ENCODE peak calls at places on chromosomes 4 and X, in ten cellular contexts. One of them, this sample, is unnamed.

GRCh38 chrX:134949271-134949670 is 41.5 kb upstream of the SMIM10 start:
- DNase-seq in left lobe of liver: no peak
- DNase-seq in kidney tubule cell: no peak
- DNase-seq in GM10248: no peak
- DNase-seq in tibial artery: no peak
- DNase-seq in ELR: peak; percentile 70
- DNase-seq in CD4-positive, alpha-beta memory T cell: no peak
- DNase-seq in AG10803: no peak
- DNase-seq in T-helper 22 cell: no peak
- DNase-seq in HCEC 1CT: peak; percentile 63
- DNase-seq in this sample: no peak

GRCh38 chrX:138723301-138723700 is 11.8 kb upstream of the FGF13 start:
- DNase-seq in CD4-positive, alpha-beta memory T cell: no peak
- DNase-seq in AG10803: no peak
- DNase-seq in tibial artery: no peak
- DNase-seq in ELR: no peak
- DNase-seq in HCEC 1CT: no peak
- DNase-seq in left lobe of liver: no peak
- DNase-seq in kidney tubule cell: peak; percentile 16
- DNase-seq in GM10248: no peak
- DNase-seq in T-helper 22 cell: no peak
- DNase-seq in this sample: no peak

GRCh38 chrX:80432863-80433262 is 12.6 kb downstream of the TENT5D start:
- DNase-seq in T-helper 22 cell: no peak
- DNase-seq in GM10248: no peak
- DNase-seq in tibial artery: peak; percentile 23
- DNase-seq in kidney tubule cell: peak; percentile 23
- DNase-seq in left lobe of liver: no peak
- DNase-seq in ELR: no peak
- DNase-seq in CD4-positive, alpha-beta memory T cell: no peak
- DNase-seq in AG10803: peak; percentile 1
- DNase-seq in HCEC 1CT: no peak
- DNase-seq in this sample: no peak

GRCh38 chr4:83112678-83113428 is 1.7 kb downstream of the PLAC8 start:
- DNase-seq in AG10803: peak; percentile 52
- DNase-seq in ELR: peak; percentile 95
- DNase-seq in GM10248: no peak
- DNase-seq in tibial artery: no peak
- DNase-seq in T-helper 22 cell: no peak
- DNase-seq in left lobe of liver: no peak
- DNase-seq in CD4-positive, alpha-beta memory T cell: no peak
- DNase-seq in HCEC 1CT: no peak
- DNase-seq in kidney tubule cell: no peak
- DNase-seq in this sample: no peak

GRCh38 chr4:123114915-123115756 is 192.7 kb upstream of the NUDT6 start:
- DNase-seq in AG10803: no peak
- DNase-seq in GM10248: no peak
- DNase-seq in kidney tubule cell: no peak
- DNase-seq in ELR: no peak
- DNase-seq in CD4-positive, alpha-beta memory T cell: no peak
- DNase-seq in tibial artery: no peak
- DNase-seq in T-helper 22 cell: no peak
- DNase-seq in left lobe of liver: no peak
- DNase-seq in HCEC 1CT: no peak
- DNase-seq in this sample: no peak

GRCh38 chr4:40555176-40555900 is 74.3 kb downstream of the RBM47 start:
- DNase-seq in AG10803: no peak
- DNase-seq in T-helper 22 cell: no peak
- DNase-seq in tibial artery: no peak
- DNase-seq in GM10248: no peak
- DNase-seq in CD4-positive, alpha-beta memory T cell: no peak
- DNase-seq in left lobe of liver: no peak
- DNase-seq in kidney tubule cell: no peak
- DNase-seq in ELR: no peak
- DNase-seq in HCEC 1CT: no peak
- DNase-seq in this sample: no peak

GRCh38 chr4:63831590-63831989 is 577.7 kb downstream of the TECRL start:
- DNase-seq in AG10803: no peak
- DNase-seq in HCEC 1CT: no peak
- DNase-seq in ELR: no peak
- DNase-seq in T-helper 22 cell: no peak
- DNase-seq in tibial artery: no peak
- DNase-seq in kidney tubule cell: no peak
- DNase-seq in CD4-positive, alpha-beta memory T cell: no peak
- DNase-seq in GM10248: no peak
- DNase-seq in left lobe of liver: no peak
- DNase-seq in this sample: no peak

GRCh38 chr4:151933122-151933827 is 172.5 kb upstream of the GATB start:
- DNase-seq in GM10248: no peak
- DNase-seq in T-helper 22 cell: no peak
- DNase-seq in CD4-positive, alpha-beta memory T cell: no peak
- DNase-seq in HCEC 1CT: no peak
- DNase-seq in tibial artery: no peak
- DNase-seq in AG10803: no peak
- DNase-seq in left lobe of liver: no peak
- DNase-seq in ELR: no peak
- DNase-seq in kidney tubule cell: no peak
- DNase-seq in this sample: no peak

GRCh38 chrX:131802836-131803626 is 220.1 kb upstream of the STK26 start:
- DNase-seq in tibial artery: no peak
- DNase-seq in HCEC 1CT: no peak
- DNase-seq in CD4-positive, alpha-beta memory T cell: peak; percentile 33
- DNase-seq in ELR: no peak
- DNase-seq in T-helper 22 cell: peak; percentile 63
- DNase-seq in left lobe of liver: no peak
- DNase-seq in kidney tubule cell: peak; percentile 63
- DNase-seq in AG10803: no peak
- DNase-seq in GM10248: peak; percentile 49
- DNase-seq in this sample: no peak

GRCh38 chr4:42515156-42515884 is 118.0 kb downstream of the SHISA3 start:
- DNase-seq in CD4-positive, alpha-beta memory T cell: no peak
- DNase-seq in tibial artery: no peak
- DNase-seq in T-helper 22 cell: no peak
- DNase-seq in HCEC 1CT: no peak
- DNase-seq in ELR: no peak
- DNase-seq in left lobe of liver: no peak
- DNase-seq in GM10248: no peak
- DNase-seq in kidney tubule cell: no peak
- DNase-seq in AG10803: peak; percentile 13
- DNase-seq in this sample: no peak

GRCh38 chrX:44946771-44947170 is 73.8 kb downstream of the KDM6A start:
- DNase-seq in HCEC 1CT: no peak
- DNase-seq in ELR: peak; percentile 15
- DNase-seq in left lobe of liver: no peak
- DNase-seq in tibial artery: no peak
- DNase-seq in T-helper 22 cell: no peak
- DNase-seq in CD4-positive, alpha-beta memory T cell: no peak
- DNase-seq in GM10248: no peak
- DNase-seq in AG10803: no peak
- DNase-seq in kidney tubule cell: peak; percentile 2
- DNase-seq in this sample: no peak

GRCh38 chr4:132859929-132860328 is 289.2 kb upstream of the PCDH10 start:
- DNase-seq in left lobe of liver: no peak
- DNase-seq in GM10248: no peak
- DNase-seq in T-helper 22 cell: no peak
- DNase-seq in kidney tubule cell: no peak
- DNase-seq in tibial artery: no peak
- DNase-seq in CD4-positive, alpha-beta memory T cell: no peak
- DNase-seq in HCEC 1CT: no peak
- DNase-seq in AG10803: no peak
- DNase-seq in ELR: no peak
- DNase-seq in this sample: no peak

GRCh38 chr4:148081745-148082144 is 349.9 kb downstream of the ARHGAP10 start:
- DNase-seq in GM10248: no peak
- DNase-seq in kidney tubule cell: no peak
- DNase-seq in T-helper 22 cell: no peak
- DNase-seq in left lobe of liver: no peak
- DNase-seq in ELR: no peak
- DNase-seq in HCEC 1CT: no peak
- DNase-seq in AG10803: no peak
- DNase-seq in CD4-positive, alpha-beta memory T cell: no peak
- DNase-seq in tibial artery: no peak
- DNase-seq in this sample: no peak

GRCh38 chrX:44585866-44586265 is 43.2 kb upstream of the FUNDC1 start:
- DNase-seq in AG10803: no peak
- DNase-seq in CD4-positive, alpha-beta memory T cell: no peak
- DNase-seq in kidney tubule cell: no peak
- DNase-seq in HCEC 1CT: no peak
- DNase-seq in GM10248: no peak
- DNase-seq in T-helper 22 cell: no peak
- DNase-seq in ELR: no peak
- DNase-seq in tibial artery: no peak
- DNase-seq in left lobe of liver: no peak
- DNase-seq in this sample: no peak

GRCh38 chrX:22085969-22086368 is 53.8 kb downstream of the PHEX start:
- DNase-seq in kidney tubule cell: no peak
- DNase-seq in left lobe of liver: no peak
- DNase-seq in tibial artery: no peak
- DNase-seq in GM10248: no peak
- DNase-seq in HCEC 1CT: no peak
- DNase-seq in AG10803: no peak
- DNase-seq in ELR: no peak
- DNase-seq in CD4-positive, alpha-beta memory T cell: no peak
- DNase-seq in T-helper 22 cell: no peak
- DNase-seq in this sample: no peak

GRCh38 chrX:57752866-57753265 is 72.8 kb upstream of the NLRP2B start:
- DNase-seq in CD4-positive, alpha-beta memory T cell: no peak
- DNase-seq in HCEC 1CT: no peak
- DNase-seq in left lobe of liver: no peak
- DNase-seq in T-helper 22 cell: no peak
- DNase-seq in AG10803: no peak
- DNase-seq in ELR: no peak
- DNase-seq in tibial artery: no peak
- DNase-seq in GM10248: no peak
- DNase-seq in kidney tubule cell: no peak
- DNase-seq in this sample: no peak